ENCODE peak calls at places on chromosomes 6 and 20, in four cellular contexts. O is RWPE1, L is osteocyte, G is GM13976. X is an unnamed sample.

GRCh38 chr6:3841066-3841454 is 8.1 kb upstream of the FAM50B start:
- DNase-seq in O (no peak), L (peak), G (no peak), X (no peak)

GRCh38 chr20:51460569-51461265 is 81.8 kb downstream of the NFATC2 start:
- DNase-seq in O (no peak), L (no peak), G (peak), X (no peak)

GRCh38 chr20:17843246-17844132 is 125.1 kb downstream of the SNX5 start:
- DNase-seq in O (peak), L (peak), G (no peak), X (no peak)

GRCh38 chr20:53989401-53989800 is 81.0 kb downstream of the BCAS1 start:
- DNase-seq in O (no peak), L (no peak), G (no peak), X (no peak)

GRCh38 chr6:32081168-32081624 is 27.9 kb downstream of the TNXB start:
- DNase-seq in O (peak), L (peak), G (no peak), X (no peak)

GRCh38 chr6:30397697-30398096 is 52.7 kb downstream of the RPP21 start:
- DNase-seq in O (no peak), L (no peak), G (no peak), X (no peak)

GRCh38 chr6:44275271-44275748 is 5.1 kb downstream of the TMEM151B start:
- DNase-seq in O (no peak), L (no peak), G (no peak), X (no peak)

GRCh38 chr6:89669002-89669401 is 30.5 kb upstream of the LYRM2 start:
- DNase-seq in O (no peak), L (no peak), G (no peak), X (no peak)

GRCh38 chr6:70398783-70399730 is 14.3 kb upstream of the FAM135A start:
- DNase-seq in O (peak), L (no peak), G (no peak), X (no peak)

GRCh38 chr6:3740551-3741476 is 10.7 kb downstream of the PXDC1 start:
- DNase-seq in O (no peak), L (no peak), G (no peak), X (no peak)

GRCh38 chr6:162289972-162290371 is 437.6 kb downstream of the PRKN start:
- DNase-seq in O (no peak), L (no peak), G (no peak), X (no peak)

GRCh38 chr6:151546941-151547659 is 53.3 kb downstream of the CCDC170 start:
- DNase-seq in O (no peak), L (no peak), G (no peak), X (no peak)

GRCh38 chr6:25889877-25890853 is 16.1 kb upstream of the SLC17A3 start:
- DNase-seq in O (peak), L (no peak), G (no peak), X (no peak)

GRCh38 chr6:37143585-37143984 is 26.4 kb upstream of the PIM1 start:
- DNase-seq in O (no peak), L (no peak), G (no peak), X (no peak)

GRCh38 chr6:136069119-136069518 is 181.0 kb downstream of the MTFR2 start:
- DNase-seq in O (peak), L (no peak), G (no peak), X (no peak)

DNA sequence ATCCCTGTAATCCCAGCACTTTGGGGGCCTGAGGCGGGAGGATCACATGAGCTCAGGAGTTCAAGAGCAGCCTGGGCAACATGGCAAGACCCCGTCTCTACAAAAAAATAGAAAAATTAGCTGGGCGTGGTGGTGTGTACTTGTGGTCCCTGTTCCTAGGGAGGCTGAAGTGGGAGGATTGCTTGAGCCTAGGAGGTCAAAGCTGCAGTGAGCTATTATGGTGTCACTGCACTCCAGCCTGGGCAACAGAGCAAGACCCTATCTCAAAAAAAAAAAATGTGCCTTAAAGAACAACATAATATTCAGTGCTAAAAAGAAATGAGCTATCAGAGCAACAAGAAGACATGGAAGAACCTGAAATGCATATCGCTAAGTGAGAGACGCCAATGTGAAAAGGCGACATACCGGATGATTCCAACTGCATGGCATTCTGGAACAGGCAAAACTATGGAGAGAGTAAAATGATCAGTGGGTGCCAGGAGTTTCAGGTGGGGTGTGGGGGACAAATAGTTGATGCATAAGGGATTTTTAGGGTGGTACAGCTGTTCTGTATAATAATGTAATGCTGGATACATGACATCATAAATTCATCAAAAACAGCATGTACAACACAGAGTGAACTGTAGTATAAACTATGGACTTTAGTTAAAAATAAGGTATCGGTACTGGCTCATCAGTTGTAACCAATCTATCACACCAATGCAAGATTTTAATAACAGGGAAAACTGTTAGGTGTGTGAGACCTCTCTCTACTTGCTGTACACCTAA is 80.8 kb downstream of the GMPR start:
- DNase-seq in O (no peak), L (no peak), G (no peak), X (no peak)
- TF ChIP-seq CTCF in O (no peak), L (no peak), G (no peak), X (no peak)

DNA sequence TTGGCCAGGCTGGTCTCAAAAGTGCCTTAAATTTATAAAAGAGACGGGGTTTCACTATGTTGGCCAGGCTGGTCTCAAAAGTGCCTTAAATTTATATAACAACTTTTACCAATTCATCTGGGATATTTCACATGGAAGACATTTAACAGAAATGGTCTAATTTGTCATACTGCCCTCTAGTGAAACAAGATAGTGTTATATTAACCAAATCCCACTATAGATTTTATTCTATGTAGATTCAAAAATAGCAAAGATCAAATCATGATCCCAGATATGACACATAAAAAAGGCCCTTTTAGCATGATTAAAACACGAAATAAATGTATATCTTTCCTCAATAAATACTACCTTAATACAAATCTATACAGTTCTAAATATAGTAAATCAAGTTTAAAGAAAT is 102.8 kb upstream of the TFAP2D start:
- DNase-seq in O (no peak), L (no peak), G (no peak), X (no peak)
- TF ChIP-seq CTCF in O (no peak), L (peak), G (no peak), X (peak)

DNA sequence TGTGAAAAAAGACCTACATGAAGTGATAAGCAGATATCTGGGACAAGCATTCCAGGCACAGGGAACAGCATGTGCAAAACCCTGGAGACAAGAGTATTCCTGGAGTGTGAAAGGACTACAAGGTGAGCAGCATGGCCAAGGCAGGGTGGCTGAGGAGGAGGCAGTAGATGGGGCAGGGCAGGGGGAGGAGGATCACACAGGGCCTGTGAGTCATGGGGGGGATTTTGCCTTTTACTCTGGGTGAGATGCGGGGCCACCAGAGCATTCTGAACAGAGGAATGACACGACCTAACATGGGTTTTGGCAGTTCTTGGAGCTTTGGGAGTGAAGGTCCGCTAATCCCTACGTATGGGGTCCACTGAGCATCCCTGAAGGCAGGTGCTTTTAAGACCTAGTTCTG is 69.8 kb upstream of the CCN6 start:
- DNase-seq in O (no peak), L (no peak), G (no peak), X (no peak)
- TF ChIP-seq CTCF in O (no peak), L (no peak), G (no peak), X (no peak)

GRCh38 chr6:1313755-1314503 is 2.0 kb downstream of the FOXQ1 start:
- DNase-seq in O (peak), L (no peak), G (peak), X (no peak)
- TF ChIP-seq CTCF in O (peak), L (peak), G (peak), X (peak)

GRCh38 chr6:24710519-24711303 is 8.2 kb downstream of the C6orf62 start:
- DNase-seq in O (no peak), L (no peak), G (no peak), X (no peak)
- TF ChIP-seq CTCF in O (no peak), L (no peak), G (no peak), X (no peak)

DNA sequence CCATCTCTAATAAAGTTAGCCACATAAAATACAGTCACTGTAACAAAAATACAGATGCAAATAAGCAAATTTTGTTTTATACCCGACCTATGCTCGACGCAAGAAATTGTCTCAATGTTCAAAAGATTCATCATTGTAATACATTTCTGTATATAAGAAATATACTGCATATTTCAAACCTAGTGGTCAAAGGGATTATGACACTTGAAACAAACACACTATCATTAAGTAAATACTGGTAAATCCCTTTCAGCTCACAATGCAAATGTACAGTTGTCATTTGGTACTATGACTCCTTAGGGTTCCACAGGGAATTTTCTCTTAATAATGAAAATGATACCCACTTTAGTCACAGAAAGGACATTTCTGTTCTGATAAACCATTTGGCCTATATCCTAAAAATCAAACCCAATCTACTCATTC is 2.2 kb downstream of the HIVEP2 start:
- DNase-seq in O (peak), L (no peak), G (no peak), X (no peak)
- TF ChIP-seq CTCF in O (peak), L (peak), G (no peak), X (peak)

DNA sequence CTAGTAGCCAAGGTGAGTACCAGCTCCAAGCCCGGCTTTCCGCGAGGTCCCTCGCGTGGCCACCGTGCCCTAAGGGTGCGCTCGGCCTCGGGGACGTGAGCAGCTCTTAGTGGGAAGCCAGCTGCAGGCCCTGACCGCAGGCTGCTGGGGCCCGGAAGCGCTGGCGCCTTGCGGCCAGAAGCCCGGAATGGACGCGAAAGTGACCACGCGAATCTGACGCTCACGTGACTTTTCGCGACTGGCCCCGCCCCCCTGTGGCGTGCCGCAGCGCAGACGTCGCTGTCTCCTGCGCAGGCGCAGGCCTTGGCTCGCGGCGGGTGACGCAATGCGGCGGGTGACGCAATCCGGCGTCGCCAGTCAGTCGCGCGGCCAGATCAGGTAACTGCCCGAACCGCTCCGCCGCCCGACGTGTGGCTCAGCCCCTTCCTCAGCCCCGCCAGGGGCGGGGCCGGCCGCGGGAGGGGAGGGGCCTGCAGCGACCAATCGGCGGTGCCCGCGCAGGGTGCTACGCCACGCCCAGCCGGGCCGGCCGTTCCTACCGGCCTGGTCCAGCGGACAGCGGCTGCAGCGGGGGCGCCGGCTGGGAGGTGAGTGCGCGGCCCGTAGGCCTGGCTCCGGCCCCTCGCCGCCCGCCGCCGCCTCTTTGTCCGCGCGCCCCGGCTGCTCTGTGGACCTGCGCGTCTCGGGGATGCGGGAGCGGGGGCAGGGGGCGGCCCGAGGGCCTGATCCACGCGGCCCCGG is at the start of gene GZF1:
- DNase-seq in O (peak), L (peak), G (peak), X (peak)
- TF ChIP-seq CTCF in O (no peak), L (no peak), G (no peak), X (no peak)

GRCh38 chr6:158869604-158870417 is 50.6 kb upstream of the EZR start:
- DNase-seq in O (peak), L (peak), G (peak), X (peak)
- TF ChIP-seq CTCF in O (no peak), L (no peak), G (peak), X (peak)

GRCh38 chr6:102571236-102571908 is 1177.9 kb downstream of the GRIK2 start:
- DNase-seq in O (peak), L (no peak), G (no peak), X (no peak)
- TF ChIP-seq CTCF in O (no peak), L (peak), G (no peak), X (no peak)

X was measured in type B pancreatic cell.